ENCODE peak calls at places on chromosomes 4 and X, in four cellular contexts. G is endothelial cell of umbilical vein, K is fibroblast of lung, W is MM.1S. A is an unnamed sample.

GRCh38 chrX:53900623-53901022 is 143.7 kb downstream of the PHF8 start:
- DNase-seq in G (no peak), K (no peak), W (no peak), A (no peak)

GRCh38 chr4:169238445-169238844 is 32.3 kb downstream of the SH3RF1 start:
- DNase-seq in G (peak; percentile 67), K (peak; percentile 71), W (no peak), A (peak; percentile 68)

GRCh38 chr4:93186846-93187245 is 641.7 kb upstream of the ATOH1 start:
- DNase-seq in G (no peak), K (no peak), W (no peak), A (no peak)

GRCh38 chr4:38317238-38317637 is 346.8 kb upstream of the KLF3 start:
- DNase-seq in G (no peak), K (no peak), W (no peak), A (no peak)

GRCh38 chr4:101200561-101200960 is 146.8 kb downstream of the PPP3CA start:
- DNase-seq in G (peak; percentile 94), K (peak; percentile 95), W (no peak), A (peak; percentile 94)

GRCh38 chr4:37549003-37549402 is 137.2 kb downstream of the RELL1 start:
- DNase-seq in G (peak; percentile 50), K (peak; percentile 96), W (no peak), A (peak; percentile 52)

GRCh38 chrX:136397001-136397400 is 90.7 kb upstream of the BRS3 start:
- DNase-seq in G (no peak), K (no peak), W (no peak), A (no peak)

GRCh38 chr4:38177792-38178665 is 217.8 kb downstream of the PTTG2 start:
- DNase-seq in G (no peak), K (no peak), W (peak; percentile 86), A (peak; percentile 66)

GRCh38 chr4:3729188-3729884 is 36.8 kb upstream of the ADRA2C start:
- DNase-seq in G (no peak), K (peak; percentile 17), W (no peak), A (peak; percentile 89)

GRCh38 chr4:21184788-21185187 is 484.5 kb downstream of the PACRGL start:
- DNase-seq in G (no peak), K (no peak), W (no peak), A (no peak)

GRCh38 chr4:28444886-28445496 is 1584.3 kb downstream of the STIM2 start:
- DNase-seq in G (peak; percentile 39), K (no peak), W (no peak), A (peak; percentile 57)

GRCh38 chr4:7360802-7361201 is 73.9 kb downstream of the PSAPL1 start:
- DNase-seq in G (no peak), K (no peak), W (no peak), A (no peak)

GRCh38 chrX:130851569-130851968 is 51.4 kb downstream of the ENOX2 start:
- DNase-seq in G (no peak), K (peak; percentile 14), W (no peak), A (no peak)

GRCh38 chr4:5082381-5082780 is 31.1 kb downstream of the STK32B start:
- DNase-seq in G (peak; percentile 33), K (peak; percentile 37), W (no peak), A (no peak)

GRCh38 chrX:129706395-129707072 is 32.2 kb upstream of the XPNPEP2 start:
- DNase-seq in G (no peak), K (no peak), W (no peak), A (no peak)
- H3K4me2 ChIP-seq in G (no peak overlapping the region), K (no peak overlapping the region), W (no peak overlapping the region), A (no peak overlapping the region)

GRCh38 chrX:9440116-9440844 is 24.6 kb upstream of the TBL1X start:
- DNase-seq in G (no peak), K (no peak), W (no peak), A (no peak)
- H3K4me3 ChIP-seq in G (no peak overlapping the region), K (no peak overlapping the region), W (peak overlapping the region; percentile 17), A (no peak overlapping the region)

DNA sequence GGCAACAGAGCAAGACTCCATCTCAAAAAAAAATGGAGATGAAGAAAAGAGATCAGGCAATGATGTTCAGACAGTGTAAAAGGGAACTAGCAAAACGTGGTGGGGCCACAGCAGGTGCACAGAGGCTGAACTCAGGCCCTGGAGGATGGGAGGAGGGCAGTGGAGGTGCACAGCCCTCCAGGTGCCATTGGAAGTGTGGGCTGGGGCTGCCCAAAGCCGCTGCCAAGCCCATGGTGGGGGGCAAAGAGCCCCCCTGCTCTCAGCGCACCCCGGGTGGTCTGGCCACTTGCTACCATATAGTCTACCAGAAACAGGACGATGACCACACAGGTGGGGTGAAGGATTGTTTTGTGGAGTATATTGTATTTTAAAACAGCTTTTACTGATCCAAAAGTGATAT is 7.1 kb downstream of the TMEM271 start:
- DNase-seq in G (no peak), K (no peak), W (no peak), A (no peak)
- H3K9me3 ChIP-seq in G (no peaks in the 10 kb centered on the region), K (no peaks in the 10 kb centered on the region), W (no peaks in the 10 kb centered on the region), A (no peaks in the 10 kb centered on the region)

DNA sequence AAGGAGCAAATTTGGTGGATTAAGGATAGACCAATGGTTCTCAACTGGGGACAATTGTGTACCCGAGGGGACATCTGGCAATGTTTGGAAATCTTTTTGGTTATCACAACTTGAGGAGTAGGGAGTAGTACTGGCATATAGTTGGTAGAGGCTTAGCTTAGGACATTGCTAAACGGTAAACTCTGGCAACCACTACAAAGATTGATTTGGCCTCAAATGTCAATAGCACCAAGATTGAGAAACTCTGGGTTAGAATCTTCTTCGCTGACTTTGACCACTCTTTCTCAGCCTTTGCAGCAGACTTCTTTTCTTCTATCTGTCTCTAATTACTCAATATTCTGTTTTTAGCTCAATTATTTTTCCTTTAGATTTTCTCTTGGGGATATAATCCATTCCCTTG is 1.5 kb upstream of the NBDY start:
- DNase-seq in G (no peak), K (no peak), W (no peak), A (no peak)
- H3K4me2 ChIP-seq in G (no peak overlapping the region), K (no peak overlapping the region), W (no peak overlapping the region), A (no peak overlapping the region)

DNA sequence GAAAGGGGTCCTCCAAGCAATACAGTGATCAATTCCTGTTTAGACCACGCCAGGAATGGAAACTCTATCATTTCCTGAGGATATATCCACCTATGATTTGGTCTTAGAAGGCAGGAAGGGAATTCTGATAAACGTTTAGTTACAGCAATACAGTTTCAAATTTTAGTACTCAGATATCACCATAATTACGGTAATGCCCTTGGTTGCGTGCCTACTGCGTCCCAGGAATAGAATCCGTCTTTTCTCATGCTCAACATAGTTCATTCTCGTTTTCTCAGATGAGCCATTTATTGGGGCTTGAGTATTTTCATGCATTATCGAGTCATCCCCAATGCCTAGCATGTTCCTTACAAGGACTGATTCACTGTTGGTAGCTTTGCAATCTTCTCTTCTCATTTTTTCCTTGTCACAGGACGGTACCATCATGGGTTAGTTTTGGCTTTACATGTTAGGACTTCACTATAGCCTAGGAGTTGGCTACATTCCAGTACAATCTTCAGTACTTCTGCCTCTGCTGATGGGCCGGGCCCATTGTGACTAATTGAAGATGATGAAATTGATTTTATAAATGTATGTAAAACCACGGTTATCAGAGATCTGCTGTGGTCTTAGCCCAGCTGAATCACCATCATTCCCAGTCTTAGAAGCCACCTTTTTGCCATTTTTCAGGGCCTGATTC is 4.4 kb upstream of the PRKX start:
- DNase-seq in G (no peak), K (peak; percentile 30), W (no peak), A (peak; percentile 12)
- H3K4me3 ChIP-seq in G (no peak overlapping the region), K (no peak overlapping the region), W (no peak overlapping the region), A (no peak overlapping the region)

A was measured in GM23248.